ENCODE peak calls at places on chromosomes 2 and 18, in four cellular contexts. One of them, this sample, is unnamed.

GRCh38 chr2:6946722-6947121 is 29.5 kb downstream of the RNF144A start:
- DNase-seq in K562: no peak
- DNase-seq in HepG2: no peak
- DNase-seq in GM12878: no peak
- DNase-seq in this sample: no peak

GRCh38 chr2:135091681-135092080 is 39.6 kb downstream of the RAB3GAP1 start:
- DNase-seq in K562: no peak
- DNase-seq in GM12878: no peak
- DNase-seq in HepG2: peak
- DNase-seq in this sample: no peak

GRCh38 chr2:84302513-84303412 is 156.3 kb downstream of the SUCLG1 start:
- DNase-seq in GM12878: peak
- DNase-seq in K562: peak
- DNase-seq in HepG2: peak
- DNase-seq in this sample: peak

GRCh38 chr18:57446322-57446721 is 11.1 kb downstream of the ONECUT2 start:
- DNase-seq in GM12878: no peak
- DNase-seq in HepG2: peak
- DNase-seq in K562: peak
- DNase-seq in this sample: peak

GRCh38 chr18:9545029-9545428 is 69.3 kb downstream of the PPP4R1 start:
- DNase-seq in K562: no peak
- DNase-seq in GM12878: no peak
- DNase-seq in HepG2: no peak
- DNase-seq in this sample: no peak

GRCh38 chr2:217795706-217796465 is 206.9 kb downstream of the TNS1 start:
- DNase-seq in HepG2: no peak
- DNase-seq in GM12878: no peak
- DNase-seq in K562: no peak
- DNase-seq in this sample: no peak

GRCh38 chr2:47528874-47529273 is 125.9 kb downstream of the MSH2 start:
- DNase-seq in GM12878: no peak
- DNase-seq in K562: no peak
- DNase-seq in HepG2: no peak
- DNase-seq in this sample: no peak

GRCh38 chr18:35936951-35937350 is 35.5 kb upstream of the RMP24 start:
- DNase-seq in HepG2: no peak
- DNase-seq in GM12878: no peak
- DNase-seq in K562: no peak
- DNase-seq in this sample: no peak

GRCh38 chr2:220005362-220005761 is 377.9 kb downstream of the SLC4A3 start:
- DNase-seq in HepG2: no peak
- DNase-seq in K562: no peak
- DNase-seq in GM12878: no peak
- DNase-seq in this sample: no peak

GRCh38 chr2:74548919-74549684 is 4.6 kb downstream of the LOXL3 start:
- DNase-seq in K562: peak
- DNase-seq in GM12878: no peak
- DNase-seq in HepG2: peak
- DNase-seq in this sample: peak

GRCh38 chr2:237978058-237978712 is 11.4 kb downstream of the UBE2F start:
- DNase-seq in HepG2: no peak
- DNase-seq in GM12878: no peak
- DNase-seq in K562: peak
- DNase-seq in this sample: no peak

GRCh38 chr2:150697596-150697995 is 210.1 kb upstream of the RND3 start:
- DNase-seq in GM12878: no peak
- DNase-seq in K562: no peak
- DNase-seq in HepG2: no peak
- DNase-seq in this sample: no peak

GRCh38 chr2:58098254-58099096 is 51.9 kb downstream of the VRK2 start:
- DNase-seq in K562: no peak
- DNase-seq in GM12878: no peak
- DNase-seq in HepG2: no peak
- DNase-seq in this sample: no peak

GRCh38 chr2:205427112-205427511 is 255.2 kb upstream of the NRP2 start:
- DNase-seq in GM12878: no peak
- DNase-seq in K562: no peak
- DNase-seq in HepG2: no peak
- DNase-seq in this sample: no peak

GRCh38 chr2:200252661-200253067 is 53.8 kb upstream of the SPATS2L start:
- DNase-seq in HepG2: no peak
- DNase-seq in K562: no peak
- DNase-seq in GM12878: no peak
- DNase-seq in this sample: no peak

GRCh38 chr2:31987454-31987853 is 23.4 kb downstream of the MEMO1 start:
- DNase-seq in GM12878: no peak
- DNase-seq in HepG2: no peak
- DNase-seq in K562: no peak
- DNase-seq in this sample: no peak

GRCh38 chr18:36265035-36265434 is 32.5 kb upstream of the FHOD3 start:
- DNase-seq in K562: peak
- DNase-seq in HepG2: no peak
- DNase-seq in GM12878: no peak
- DNase-seq in this sample: no peak

GRCh38 chr2:121063471-121063870 is 221.5 kb downstream of the TFCP2L1 start:
- DNase-seq in HepG2: no peak
- DNase-seq in GM12878: no peak
- DNase-seq in K562: no peak
- DNase-seq in this sample: no peak

GRCh38 chr18:34117319-34117718 is 107.4 kb downstream of the NOL4 start:
- DNase-seq in GM12878: no peak
- DNase-seq in K562: no peak
- DNase-seq in HepG2: no peak
- DNase-seq in this sample: no peak

GRCh38 chr2:106868199-106868598 is 17.8 kb downstream of the ST6GAL2 start:
- DNase-seq in GM12878: no peak
- DNase-seq in K562: peak
- DNase-seq in HepG2: peak
- DNase-seq in this sample: peak

GRCh38 chr2:231463698-231464575 is at the start of gene NCL:
- DNase-seq in HepG2: peak
- DNase-seq in GM12878: peak
- DNase-seq in K562: peak
- DNase-seq in this sample: peak

GRCh38 chr2:176399199-176399598 is 130.0 kb downstream of the MTX2 start:
- DNase-seq in HepG2: no peak
- DNase-seq in K562: no peak
- DNase-seq in GM12878: no peak
- DNase-seq in this sample: no peak

GRCh38 chr18:49999128-49999527 is 185.8 kb upstream of the ACAA2 start:
- DNase-seq in HepG2: no peak
- DNase-seq in K562: no peak
- DNase-seq in GM12878: no peak
- DNase-seq in this sample: no peak

GRCh38 chr2:74984017-74984416 is 25.6 kb downstream of the POLE4 start:
- DNase-seq in K562: no peak
- DNase-seq in GM12878: no peak
- DNase-seq in HepG2: no peak
- DNase-seq in this sample: no peak

GRCh38 chr2:47190188-47190818 is 35.2 kb upstream of the STPG4 start:
- DNase-seq in GM12878: no peak
- DNase-seq in HepG2: no peak
- DNase-seq in K562: no peak
- DNase-seq in this sample: no peak

GRCh38 chr2:39865751-39866150 is 86.7 kb upstream of the THUMPD2 start:
- DNase-seq in GM12878: no peak
- DNase-seq in K562: no peak
- DNase-seq in HepG2: no peak
- DNase-seq in this sample: no peak

GRCh38 chr2:232551776-232552175 is 1.3 kb downstream of the EIF4E2 start:
- DNase-seq in K562: no peak
- DNase-seq in GM12878: no peak
- DNase-seq in HepG2: no peak
- DNase-seq in this sample: no peak

DNA sequence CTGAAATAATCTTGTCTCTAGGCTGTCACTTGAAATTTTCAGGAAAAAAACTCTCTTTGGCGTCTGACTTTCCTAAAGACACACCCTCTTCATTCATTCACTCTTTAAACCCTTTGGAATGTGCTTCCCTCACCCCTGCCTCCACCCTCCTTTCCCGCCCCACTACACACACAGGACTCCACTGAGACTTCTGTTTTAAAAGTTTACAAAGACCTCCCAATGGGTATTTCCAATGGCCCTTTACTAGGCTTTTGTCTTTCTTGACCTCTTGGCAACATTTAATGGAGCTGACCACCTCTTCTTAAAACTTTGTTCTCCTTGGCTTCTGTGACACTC is 96.1 kb downstream of the RBMS1 start:
- DNase-seq in K562: no peak
- DNase-seq in GM12878: no peak
- DNase-seq in HepG2: no peak
- DNase-seq in this sample: no peak
- TF ChIP-seq CREM in K562: no peak
- TF ChIP-seq CREM in GM12878: no peak
- TF ChIP-seq CREM in HepG2: no peak
- TF ChIP-seq CREM in this sample: no peak

DNA sequence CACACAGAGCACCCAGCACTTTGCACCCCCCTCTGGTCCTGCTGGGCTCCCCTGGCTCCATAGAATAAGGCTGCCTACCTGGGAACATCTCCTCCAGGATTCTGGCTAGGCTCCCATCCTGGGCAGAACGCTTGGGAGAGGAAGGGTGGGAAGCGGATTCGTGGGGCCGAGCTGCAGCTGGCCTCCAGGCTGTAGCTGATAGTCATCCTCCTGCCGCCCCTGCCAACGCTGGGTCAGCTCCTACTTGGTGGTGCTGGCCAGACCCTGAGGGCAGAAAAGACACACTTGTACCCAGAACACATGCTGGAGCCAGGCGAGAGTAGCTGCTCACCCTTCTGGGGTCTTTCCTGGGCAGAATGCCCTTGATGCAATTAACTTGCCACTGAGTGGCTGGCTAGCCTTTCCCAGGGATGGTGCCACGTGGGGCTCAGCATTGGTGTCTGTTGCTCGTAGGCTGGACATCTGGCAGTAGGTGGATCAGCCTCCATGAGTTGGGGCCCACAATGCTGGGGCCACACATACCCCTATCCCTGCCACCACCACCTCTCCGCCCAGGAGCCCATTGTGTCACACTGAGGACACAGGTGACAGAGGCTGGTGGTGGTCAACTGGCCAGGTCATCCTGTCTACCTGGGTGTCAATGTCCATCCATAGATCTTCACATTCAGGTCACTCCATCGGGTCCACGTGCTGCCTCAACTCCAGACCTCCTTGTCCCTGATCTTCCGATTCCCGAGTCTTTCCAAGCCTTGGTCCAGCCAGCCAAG is 112.8 kb downstream of the NDUFA10 start:
- DNase-seq in HepG2: no peak
- DNase-seq in GM12878: no peak
- DNase-seq in K562: no peak
- DNase-seq in this sample: no peak
- TF ChIP-seq USF2 in HepG2: no peak
- TF ChIP-seq USF2 in GM12878: no peak
- TF ChIP-seq USF2 in K562: no peak
- TF ChIP-seq USF2 in this sample: no peak

GRCh38 chr2:50597206-50597605 is 434.7 kb downstream of the NRXN1 start:
- DNase-seq in HepG2: no peak
- DNase-seq in K562: no peak
- DNase-seq in GM12878: no peak
- DNase-seq in this sample: no peak
- TF ChIP-seq CREM in HepG2: no peak
- TF ChIP-seq CREM in K562: no peak
- TF ChIP-seq CREM in GM12878: no peak
- TF ChIP-seq CREM in this sample: no peak

DNA sequence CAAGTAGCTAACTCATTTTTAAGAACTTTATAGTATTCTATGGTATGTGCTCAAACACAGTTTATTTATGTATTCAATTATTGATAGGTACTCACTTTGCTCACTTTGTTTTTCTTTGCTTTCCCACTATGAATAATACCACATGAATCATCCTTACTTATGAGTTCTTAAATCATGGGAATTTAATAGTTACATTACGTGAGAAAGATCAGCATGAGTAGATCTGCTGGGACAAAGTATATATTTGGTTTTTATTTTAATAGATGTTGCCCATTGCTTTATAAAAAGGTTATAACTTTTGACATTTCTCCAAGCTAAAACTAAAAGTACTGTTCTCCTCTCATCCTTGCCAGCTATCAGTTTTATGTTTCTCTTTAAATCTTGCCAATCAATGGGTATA is 390.7 kb downstream of the LRATD1 start:
- DNase-seq in K562: no peak
- DNase-seq in HepG2: no peak
- DNase-seq in GM12878: no peak
- DNase-seq in this sample: no peak
- TF ChIP-seq USF2 in K562: no peak
- TF ChIP-seq USF2 in HepG2: no peak
- TF ChIP-seq USF2 in GM12878: no peak
- TF ChIP-seq USF2 in this sample: no peak

DNA sequence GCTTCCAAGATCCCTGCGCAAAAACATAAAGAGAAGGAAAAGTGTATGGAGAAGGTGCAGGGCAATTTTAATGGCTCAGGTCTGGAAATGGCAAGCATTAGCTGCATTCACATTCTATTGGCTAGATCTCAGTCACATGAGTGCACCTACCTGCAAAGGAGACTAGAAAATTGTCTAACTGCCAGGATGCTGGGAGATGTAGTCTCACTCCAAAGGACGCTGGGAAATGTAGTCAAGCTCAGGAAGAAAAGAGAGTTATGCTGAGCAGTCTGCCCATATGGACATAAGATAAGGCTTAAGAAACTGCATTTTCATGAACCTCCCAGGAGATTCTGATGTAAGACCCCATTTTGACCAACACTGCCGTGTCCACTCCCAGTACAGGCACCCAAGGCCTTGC is 9.5 kb upstream of the KLHL29 start:
- DNase-seq in K562: peak
- DNase-seq in GM12878: no peak
- DNase-seq in HepG2: no peak
- DNase-seq in this sample: no peak
- TF ChIP-seq CREM in K562: peak
- TF ChIP-seq CREM in GM12878: peak
- TF ChIP-seq CREM in HepG2: no peak
- TF ChIP-seq CREM in this sample: no peak